ENCODE peak calls at places on chromosome 16, in seven cellular contexts. N is activated CD8-positive, alpha-beta memory T cell treated with anti-CD3 and anti-CD28 coated beads for 1 hour; O is cardiac muscle cell; P is amniotic stem cell; E is stimulated activated CD8-positive, alpha-beta memory T cell treated with anti-CD3 and anti-CD28 coated beads, Interleukin-2, amount 100 ng/mL, for 48 hours; K is germinal center; X is T-helper 1 cell. H is an unnamed sample.

GRCh38 chr16:28182183-28182582 is 29.6 kb downstream of the XPO6 start:
- DNase-seq in N (no peak), O (no peak), P (no peak), E (peak; percentile 39), K (no peak), X (peak; percentile 33), H (no peak)

GRCh38 chr16:9578459-9578858 is 487.0 kb downstream of the HAPSTR1 start:
- DNase-seq in N (no peak), O (no peak), P (no peak), E (no peak), K (no peak), X (no peak), H (no peak)

GRCh38 chr16:54648575-54648974 is 282.1 kb upstream of the IRX5 start:
- DNase-seq in N (no peak), O (no peak), P (no peak), E (no peak), K (no peak), X (no peak), H (no peak)

GRCh38 chr16:57618306-57619132 is 9.9 kb upstream of the ADGRG1 start:
- DNase-seq in N (no peak), O (peak; percentile 54), P (no peak), E (no peak), K (no peak), X (no peak), H (no peak)

GRCh38 chr16:79726902-79727301 is 126.4 kb upstream of the MAF start:
- DNase-seq in N (no peak), O (no peak), P (no peak), E (no peak), K (no peak), X (no peak), H (no peak)

GRCh38 chr16:70257391-70257790 is 5.7 kb upstream of the EXOSC6 start:
- DNase-seq in N (no peak), O (no peak), P (no peak), E (no peak), K (no peak), X (no peak), H (no peak)

GRCh38 chr16:85460983-85461813 is 151.9 kb upstream of the GSE1 start:
- DNase-seq in N (no peak), O (no peak), P (no peak), E (no peak), K (no peak), X (no peak), H (no peak)

GRCh38 chr16:68265078-68265925 is 976 bp downstream of the SLC7A6 start:
- DNase-seq in N (no peak), O (peak; percentile 46), P (peak; percentile 36), E (no peak), K (peak; percentile 38), X (peak; percentile 47), H (peak; percentile 93)

GRCh38 chr16:86217001-86217890 is 293.1 kb upstream of the FOXF1 start:
- DNase-seq in N (no peak), O (no peak), P (no peak), E (no peak), K (no peak), X (no peak), H (no peak)

GRCh38 chr16:57863434-57864160 is 61.3 kb upstream of the KIFC3 start:
- DNase-seq in N (no peak), O (peak; percentile 72), P (peak; percentile 65), E (no peak), K (no peak), X (no peak), H (no peak)

GRCh38 chr16:89557230-89557935 is 3.1 kb upstream of the RPL13 start:
- DNase-seq in N (peak; percentile 59), O (peak; percentile 83), P (peak; percentile 46), E (peak; percentile 83), K (peak; percentile 76), X (peak; percentile 75), H (no peak)

GRCh38 chr16:54066451-54067056 is 220.0 kb downstream of the IRX3 start:
- DNase-seq in N (no peak), O (no peak), P (no peak), E (no peak), K (no peak), X (no peak), H (no peak)

GRCh38 chr16:23862556-23862955 is 26.8 kb downstream of the PRKCB start:
- DNase-seq in N (no peak), O (no peak), P (no peak), E (no peak), K (no peak), X (no peak), H (no peak)

GRCh38 chr16:67663151-67663876 is 2.6 kb downstream of the PARD6A start:
- DNase-seq in N (no peak), O (no peak), P (no peak), E (peak; percentile 41), K (peak; percentile 44), X (no peak), H (no peak)

GRCh38 chr16:49557070-49557446 is 183.5 kb downstream of the C16orf78 start:
- DNase-seq in N (no peak), O (peak; percentile 43), P (no peak), E (no peak), K (no peak), X (no peak), H (no peak)

GRCh38 chr16:58464047-58464915 is 35.7 kb upstream of the NDRG4 start:
- DNase-seq in N (no peak), O (peak; percentile 77), P (no peak), E (no peak), K (peak; percentile 51), X (no peak), H (no peak)

GRCh38 chr16:88768041-88768876 is 16.8 kb downstream of the PIEZO1 start:
- DNase-seq in N (no peak), O (peak; percentile 90), P (no peak), E (no peak), K (no peak), X (no peak), H (no peak)

GRCh38 chr16:81081007-81081406 is 4.0 kb upstream of the C16orf46 start:
- DNase-seq in N (no peak), O (no peak), P (no peak), E (no peak), K (no peak), X (no peak), H (no peak)

GRCh38 chr16:3659200-3659599 is 4.7 kb downstream of the DNASE1 start:
- DNase-seq in N (no peak), O (no peak), P (no peak), E (no peak), K (no peak), X (no peak), H (no peak)

GRCh38 chr16:56409195-56409594 is 16.1 kb downstream of the AMFR start:
- DNase-seq in N (no peak), O (no peak), P (no peak), E (no peak), K (no peak), X (no peak), H (no peak)

GRCh38 chr16:61413026-61413425 is 623.2 kb downstream of the CDH8 start:
- DNase-seq in N (no peak), O (no peak), P (no peak), E (no peak), K (no peak), X (no peak), H (no peak)

GRCh38 chr16:19507882-19508281 is 14.0 kb downstream of the GDE1 start:
- DNase-seq in N (no peak), O (no peak), P (no peak), E (no peak), K (no peak), X (no peak), H (peak; percentile 77)

GRCh38 chr16:10519929-10520868 is 60.2 kb downstream of the EMP2 start:
- DNase-seq in N (no peak), O (no peak), P (no peak), E (no peak), K (no peak), X (no peak), H (no peak)

GRCh38 chr16:66515543-66516171 is 34.3 kb downstream of the TK2 start:
- DNase-seq in N (no peak), O (no peak), P (no peak), E (no peak), K (peak; percentile 27), X (peak; percentile 62), H (no peak)

GRCh38 chr16:69535123-69536050 is 30.4 kb upstream of the NFAT5 start:
- DNase-seq in N (no peak), O (no peak), P (no peak), E (no peak), K (no peak), X (no peak), H (no peak)

GRCh38 chr16:30761427-30761927 is 385 bp downstream of the CFAP119 start:
- DNase-seq in N (no peak), O (peak; percentile 70), P (no peak), E (peak; percentile 35), K (peak; percentile 75), X (peak; percentile 46), H (no peak)

GRCh38 chr16:68356249-68356918 is 45.6 kb downstream of the PRMT7 start:
- DNase-seq in N (peak; percentile 32), O (no peak), P (no peak), E (peak; percentile 52), K (no peak), X (peak; percentile 88), H (no peak)

GRCh38 chr16:997440-998051 is 16.0 kb downstream of the SOX8 start:
- DNase-seq in N (peak; percentile 46), O (peak; percentile 38), P (no peak), E (peak; percentile 44), K (no peak), X (peak; percentile 20), H (no peak)

GRCh38 chr16:50673496-50674275 is 7.4 kb downstream of the SNX20 start:
- DNase-seq in N (no peak), O (no peak), P (no peak), E (no peak), K (no peak), X (no peak), H (no peak)

GRCh38 chr16:59973966-59974365 is 1239.8 kb upstream of the GOT2 start:
- DNase-seq in N (no peak), O (no peak), P (no peak), E (no peak), K (no peak), X (no peak), H (no peak)

GRCh38 chr16:50742521-50743150 is 750 bp downstream of the CYLD start:
- DNase-seq in N (no peak), O (no peak), P (no peak), E (peak; percentile 19), K (peak; percentile 80), X (peak; percentile 61), H (peak; percentile 89)

H was measured in esophagus muscularis mucosa.